ENCODE peak calls at places on chromosomes 11 and 22, in nine cellular contexts. N is astrocyte of the spinal cord, S is iris pigment epithelial cell, K is NCI-H1105 treated with DMSO at 0.1 percent for 48 hours, Y is activated T-cell treated with anti-CD3 and anti-CD28 coated beads for 1 hour, H is left ventricle myocardium superior, O is retinal pigment epithelial cell, D is GM23338, G is heart right ventricle. V is an unnamed sample.

GRCh38 chr11:60905551-60906113 is 753 bp downstream of the PRPF19 start:
- DNase-seq in G (no peak), H (no peak), K (peak), O (no peak), N (peak), D (peak), Y (no peak), S (peak), V (no peak)

GRCh38 chr11:124644426-124645280 is 22.0 kb downstream of the TBRG1 start:
- DNase-seq in S (peak), G (peak), K (peak), O (peak), D (peak), Y (peak), N (peak), H (peak), V (no peak)

GRCh38 chr22:29083576-29084566 is 11.0 kb downstream of the KREMEN1 start:
- DNase-seq in K (no peak), D (no peak), S (no peak), H (no peak), Y (no peak), G (no peak), O (no peak), N (no peak), V (peak)

GRCh38 chr22:33717694-33718396 is 202.4 kb downstream of the LARGE1 start:
- DNase-seq in S (no peak), Y (no peak), O (no peak), K (no peak), H (peak), N (no peak), G (peak), D (no peak), V (no peak)

GRCh38 chr11:27864046-27865025 is 164.1 kb upstream of the BDNF start:
- DNase-seq in K (peak), S (no peak), G (no peak), H (no peak), Y (no peak), O (no peak), D (no peak), N (no peak), V (no peak)

GRCh38 chr11:63985812-63986155 is 454 bp upstream of the OTUB1 start:
- DNase-seq in D (peak), K (peak), G (no peak), O (no peak), N (no peak), S (no peak), Y (peak), H (peak), V (peak)

GRCh38 chr11:10674991-10675440 is 18.5 kb downstream of the IRAG1 start:
- DNase-seq in Y (no peak), O (no peak), K (no peak), H (peak), S (no peak), N (no peak), G (peak), D (peak), V (no peak)

GRCh38 chr11:132453411-132453810 is 1078.9 kb downstream of the OPCML start:
- DNase-seq in K (no peak), S (no peak), G (no peak), O (no peak), Y (no peak), D (no peak), N (no peak), H (no peak), V (no peak)

GRCh38 chr11:59990421-59990820 is 26.6 kb upstream of the OOSP4B start:
- DNase-seq in Y (no peak), D (no peak), G (no peak), O (no peak), S (no peak), K (no peak), H (no peak), N (no peak), V (no peak)

GRCh38 chr11:95682552-95682951 is 107.0 kb downstream of the FAM76B start:
- DNase-seq in Y (no peak), D (no peak), S (peak), G (peak), K (no peak), H (no peak), N (peak), O (no peak), V (no peak)

GRCh38 chr22:50691521-50691920 is 18.9 kb downstream of the SHANK3 start:
- DNase-seq in S (peak), K (no peak), Y (no peak), N (peak), O (no peak), D (peak), G (peak), H (no peak), V (no peak)

GRCh38 chr11:55895216-55895615 is 12.1 kb downstream of the TRIM51 start:
- DNase-seq in H (no peak), N (no peak), K (no peak), O (no peak), S (no peak), D (peak), Y (no peak), G (no peak), V (no peak)

GRCh38 chr11:76049506-76049905 is 156.8 kb downstream of the WNT11 start:
- DNase-seq in D (no peak), K (no peak), S (no peak), O (no peak), H (no peak), Y (no peak), G (no peak), N (no peak), V (no peak)

V was measured in NK-92 treated with Interleukin-12 subunit alpha and Interleukin-12 subunit beta, amount 100 ng/mL, for 24 hours.